ENCODE peak calls at places on chromosomes 7 and 10, in ten cellular contexts. S, R, G, A, K, F, J, M, H and C are unnamed samples.

GRCh38 chr7:132333301-132333700 is 243.0 kb downstream of the PLXNA4 start:
- DNase-seq in S (no peak), R (no peak), G (no peak), A (no peak), K (no peak), F (no peak), J (no peak), M (no peak), H (no peak), C (no peak)

GRCh38 chr7:158077441-158077840 is 510.2 kb downstream of the PTPRN2 start:
- DNase-seq in S (no peak), R (no peak), G (no peak), A (no peak), K (no peak), F (no peak), J (no peak), M (no peak), H (no peak), C (no peak)

GRCh38 chr10:128095023-128095752 is 31.0 kb downstream of the MKI67 start:
- DNase-seq in S (peak), R (peak), G (peak), A (no peak), K (no peak), F (no peak), J (no peak), M (no peak), H (no peak), C (no peak)

GRCh38 chr10:126670886-126671285 is 393 bp upstream of the C10orf90 start:
- DNase-seq in S (no peak), R (no peak), G (no peak), A (no peak), K (no peak), F (no peak), J (no peak), M (no peak), H (no peak), C (no peak)

GRCh38 chr10:68871731-68872342 is 29.3 kb upstream of the DDX50 start:
- DNase-seq in S (no peak), R (no peak), G (no peak), A (no peak), K (no peak), F (peak), J (peak), M (peak), H (peak), C (no peak)

GRCh38 chr7:27171636-27172387 is 2.3 kb downstream of the HOXA10 start:
- DNase-seq in S (no peak), R (peak), G (peak), A (no peak), K (no peak), F (no peak), J (no peak), M (no peak), H (peak), C (no peak)

GRCh38 chr10:65931291-65932080 is 994.4 kb upstream of the LRRTM3 start:
- DNase-seq in S (no peak), R (no peak), G (no peak), A (no peak), K (no peak), F (no peak), J (no peak), M (peak), H (no peak), C (no peak)

GRCh38 chr10:91124016-91124415 is 96.4 kb upstream of the PCGF5 start:
- DNase-seq in S (no peak), R (no peak), G (no peak), A (no peak), K (no peak), F (no peak), J (no peak), M (no peak), H (no peak), C (no peak)

GRCh38 chr7:82167568-82168314 is 275.8 kb downstream of the CACNA2D1 start:
- DNase-seq in S (no peak), R (no peak), G (no peak), A (no peak), K (no peak), F (peak), J (no peak), M (no peak), H (no peak), C (no peak)

GRCh38 chr7:130971297-130971696 is 237.3 kb upstream of the KLF14 start:
- DNase-seq in S (no peak), R (peak), G (no peak), A (no peak), K (no peak), F (no peak), J (no peak), M (no peak), H (no peak), C (no peak)

GRCh38 chr7:15864260-15864991 is 177.9 kb upstream of the MEOX2 start:
- DNase-seq in S (no peak), R (no peak), G (no peak), A (no peak), K (no peak), F (peak), J (no peak), M (no peak), H (no peak), C (no peak)

GRCh38 chr7:17497549-17498193 is 199.2 kb downstream of the AHR start:
- DNase-seq in S (no peak), R (no peak), G (no peak), A (no peak), K (no peak), F (no peak), J (no peak), M (no peak), H (no peak), C (no peak)

GRCh38 chr7:131111-132094 is 61.0 kb upstream of the FAM20C start:
- DNase-seq in S (no peak), R (no peak), G (no peak), A (no peak), K (peak), F (no peak), J (peak), M (no peak), H (no peak), C (no peak)

GRCh38 chr7:157517782-157518513 is 181.1 kb downstream of the DNAJB6 start:
- DNase-seq in S (no peak), R (peak), G (no peak), A (peak), K (no peak), F (no peak), J (no peak), M (no peak), H (no peak), C (no peak)

GRCh38 chr7:91876391-91877133 is 3.9 kb downstream of the MTERF1 start:
- DNase-seq in S (no peak), R (no peak), G (no peak), A (no peak), K (no peak), F (peak), J (peak), M (no peak), H (no peak), C (no peak)

GRCh38 chr7:12770227-12770975 is 83.0 kb downstream of the ARL4A start:
- DNase-seq in S (no peak), R (no peak), G (no peak), A (peak), K (no peak), F (peak), J (peak), M (no peak), H (peak), C (no peak)

GRCh38 chr7:66075590-66076458 is at the start of gene ASL:
- DNase-seq in S (peak), R (peak), G (peak), A (peak), K (peak), F (peak), J (peak), M (peak), H (peak), C (peak)